ENCODE peak calls at places on chromosomes 16 and 17, in ten cellular contexts. P is EH; B is NCI-H69; U is AG09309; O is midbrain; Z is stimulated activated CD4-positive, alpha-beta T cell treated with anti-CD3 and anti-CD28 coated beads, Interleukin-12 subunit alpha, Interleukin-12 subunit beta, amount 100 ng/mL, for 24 hours; G is HCT116; N is adrenal gland; Q is neural crest cell; K is psoas muscle. S is an unnamed sample.

GRCh38 chr16:57984443-57985203 is 13.7 kb upstream of the CNGB1 start:
- DNase-seq in P (peak), B (peak), U (no peak), O (no peak), Z (peak), G (no peak), N (peak), Q (peak), K (peak), S (peak)

GRCh38 chr16:265711-266110 is 10.0 kb downstream of the RGS11 start:
- DNase-seq in P (no peak), B (no peak), U (no peak), O (no peak), Z (no peak), G (no peak), N (no peak), Q (no peak), K (no peak), S (no peak)

GRCh38 chr17:50627782-50628601 is 6.7 kb upstream of the ABCC3 start:
- DNase-seq in P (no peak), B (peak), U (no peak), O (no peak), Z (no peak), G (no peak), N (no peak), Q (no peak), K (no peak), S (no peak)

GRCh38 chr17:29573558-29573870 is 5.0 kb downstream of the TP53I13 start:
- DNase-seq in P (no peak), B (no peak), U (no peak), O (no peak), Z (no peak), G (no peak), N (peak), Q (no peak), K (no peak), S (no peak)

GRCh38 chr17:81904600-81905423 is 2.8 kb downstream of the NPB start:
- DNase-seq in P (no peak), B (no peak), U (no peak), O (no peak), Z (no peak), G (no peak), N (no peak), Q (no peak), K (no peak), S (no peak)

GRCh38 chr16:908526-909155 is 62.1 kb downstream of the LMF1 start:
- DNase-seq in P (no peak), B (peak), U (no peak), O (no peak), Z (no peak), G (no peak), N (no peak), Q (no peak), K (no peak), S (no peak)

GRCh38 chr16:48291303-48291702 is 44.0 kb upstream of the ABCC11 start:
- DNase-seq in P (peak), B (no peak), U (no peak), O (no peak), Z (no peak), G (no peak), N (no peak), Q (no peak), K (no peak), S (no peak)

GRCh38 chr16:57530104-57530522 is 6.3 kb downstream of the CCDC102A start:
- DNase-seq in P (peak), B (peak), U (no peak), O (no peak), Z (peak), G (no peak), N (no peak), Q (no peak), K (no peak), S (no peak)

GRCh38 chr17:64154321-64155089 is 24.6 kb upstream of the ERN1 start:
- DNase-seq in P (peak), B (no peak), U (no peak), O (peak), Z (no peak), G (no peak), N (no peak), Q (no peak), K (no peak), S (no peak)

GRCh38 chr16:81035975-81036750 is 521 bp downstream of the ATMIN start:
- DNase-seq in P (peak), B (peak), U (no peak), O (peak), Z (peak), G (no peak), N (peak), Q (peak), K (peak), S (no peak)

GRCh38 chr16:47970291-47970931 is 185.4 kb downstream of the ABCC12 start:
- DNase-seq in P (peak), B (no peak), U (no peak), O (no peak), Z (no peak), G (no peak), N (no peak), Q (peak), K (no peak), S (no peak)

GRCh38 chr17:31596382-31597323 is 205.2 kb downstream of the RAB11FIP4 start:
- DNase-seq in P (peak), B (peak), U (peak), O (peak), Z (no peak), G (peak), N (peak), Q (no peak), K (peak), S (peak)

GRCh38 chr16:50551243-50551642 is 3.0 kb downstream of the NKD1 start:
- DNase-seq in P (no peak), B (no peak), U (no peak), O (no peak), Z (no peak), G (no peak), N (no peak), Q (no peak), K (no peak), S (no peak)

GRCh38 chr16:65068151-65068740 is 53.6 kb downstream of the CDH11 start:
- DNase-seq in P (peak), B (no peak), U (peak), O (no peak), Z (no peak), G (no peak), N (peak), Q (no peak), K (no peak), S (peak)

GRCh38 chr17:16989230-16989952 is 17.5 kb upstream of the TNFRSF13B start:
- DNase-seq in P (no peak), B (peak), U (no peak), O (no peak), Z (no peak), G (no peak), N (no peak), Q (no peak), K (no peak), S (no peak)

GRCh38 chr17:77544347-77544746 is 403.6 kb downstream of the SEC14L1 start:
- DNase-seq in P (no peak), B (no peak), U (no peak), O (no peak), Z (no peak), G (no peak), N (no peak), Q (no peak), K (no peak), S (no peak)

GRCh38 chr17:46000757-46001156 is 1.7 kb downstream of the STH start:
- DNase-seq in P (no peak), B (no peak), U (no peak), O (no peak), Z (no peak), G (no peak), N (no peak), Q (no peak), K (no peak), S (no peak)

GRCh38 chr17:80116923-80117380 is 15.6 kb downstream of the GAA start:
- DNase-seq in P (no peak), B (no peak), U (no peak), O (no peak), Z (no peak), G (no peak), N (no peak), Q (no peak), K (no peak), S (no peak)

GRCh38 chr16:84502581-84502980 is 1.9 kb downstream of the MEAK7 start:
- DNase-seq in P (peak), B (no peak), U (no peak), O (no peak), Z (no peak), G (no peak), N (no peak), Q (no peak), K (no peak), S (no peak)

GRCh38 chr16:82311528-82311927 is 141.5 kb upstream of the MPHOSPH6 start:
- DNase-seq in P (no peak), B (no peak), U (no peak), O (no peak), Z (no peak), G (no peak), N (no peak), Q (no peak), K (no peak), S (no peak)

GRCh38 chr17:29251184-29251583 is 4.5 kb downstream of the CRYBA1 start:
- DNase-seq in P (no peak), B (no peak), U (no peak), O (no peak), Z (no peak), G (no peak), N (no peak), Q (no peak), K (no peak), S (no peak)

GRCh38 chr16:85128079-85128837 is 16.0 kb upstream of the CIBAR2 start:
- DNase-seq in P (no peak), B (no peak), U (no peak), O (no peak), Z (no peak), G (no peak), N (no peak), Q (no peak), K (no peak), S (no peak)

GRCh38 chr16:58024673-58025350 is 742 bp upstream of the MMP15 start:
- DNase-seq in P (peak), B (no peak), U (no peak), O (no peak), Z (no peak), G (peak), N (peak), Q (no peak), K (peak), S (peak)

GRCh38 chr16:71895679-71896385 is 501 bp downstream of the IST1 start:
- DNase-seq in P (peak), B (peak), U (no peak), O (peak), Z (no peak), G (no peak), N (peak), Q (no peak), K (peak), S (no peak)

GRCh38 chr17:78449983-78450382 is 71.5 kb downstream of the PGS1 start:
- DNase-seq in P (no peak), B (no peak), U (no peak), O (no peak), Z (no peak), G (no peak), N (no peak), Q (no peak), K (no peak), S (no peak)

GRCh38 chr16:53083123-53083522 is 28.3 kb downstream of the CHD9 start:
- DNase-seq in P (peak), B (no peak), U (no peak), O (no peak), Z (no peak), G (no peak), N (no peak), Q (no peak), K (no peak), S (no peak)

GRCh38 chr17:80477647-80478478 is 1.5 kb upstream of the NPTX1 start:
- DNase-seq in P (peak), B (peak), U (no peak), O (peak), Z (no peak), G (no peak), N (peak), Q (peak), K (no peak), S (peak)

GRCh38 chr17:78499715-78500540 is 77.3 kb downstream of the DNAH17 start:
- DNase-seq in P (no peak), B (no peak), U (no peak), O (no peak), Z (no peak), G (no peak), N (no peak), Q (no peak), K (no peak), S (no peak)

GRCh38 chr16:30958164-30959083 is 870 bp downstream of the SETD1A start:
- DNase-seq in P (peak), B (peak), U (no peak), O (peak), Z (no peak), G (peak), N (peak), Q (peak), K (peak), S (no peak)

GRCh38 chr17:43517615-43518386 is 28.3 kb downstream of the ETV4 start:
- DNase-seq in P (peak), B (no peak), U (peak), O (peak), Z (no peak), G (no peak), N (peak), Q (no peak), K (no peak), S (no peak)

GRCh38 chr17:40345161-40346034 is 19.1 kb downstream of the GJD3 start:
- DNase-seq in P (peak), B (peak), U (no peak), O (peak), Z (no peak), G (no peak), N (peak), Q (no peak), K (peak), S (peak)

GRCh38 chr16:82093901-82094300 is 58.8 kb downstream of the HSD17B2 start:
- DNase-seq in P (peak), B (no peak), U (no peak), O (no peak), Z (no peak), G (no peak), N (no peak), Q (no peak), K (no peak), S (no peak)

GRCh38 chr16:65032397-65032796 is 89.5 kb downstream of the CDH11 start:
- DNase-seq in P (peak), B (no peak), U (no peak), O (no peak), Z (no peak), G (no peak), N (no peak), Q (no peak), K (no peak), S (no peak)

GRCh38 chr17:77959926-77960521 is 1.5 kb downstream of the TNRC6C start:
- DNase-seq in P (peak), B (peak), U (no peak), O (no peak), Z (no peak), G (no peak), N (no peak), Q (no peak), K (no peak), S (no peak)

GRCh38 chr17:11304568-11304967 is 63.6 kb downstream of the SHISA6 start:
- DNase-seq in P (no peak), B (no peak), U (no peak), O (no peak), Z (no peak), G (no peak), N (no peak), Q (no peak), K (no peak), S (no peak)

GRCh38 chr17:17344507-17345293 is 41.5 kb downstream of the NT5M start:
- DNase-seq in P (no peak), B (no peak), U (no peak), O (peak), Z (no peak), G (no peak), N (no peak), Q (no peak), K (no peak), S (no peak)

GRCh38 chr16:1823821-1824220 is 2.8 kb downstream of the HAGH start:
- DNase-seq in P (peak), B (no peak), U (no peak), O (peak), Z (no peak), G (no peak), N (peak), Q (no peak), K (no peak), S (no peak)

S was measured in gastrocnemius medialis.